ENCODE peak calls at places on chromosomes 5 and 9, in seven cellular contexts. One of them, this sample, is unnamed.

GRCh38 chr9:105459329-105459728 is 11.5 kb downstream of the FSD1L start:
- DNase-seq in psoas muscle: no peak
- DNase-seq in heart right ventricle: no peak
- DNase-seq in endodermal cell: no peak
- DNase-seq in astrocyte: no peak
- DNase-seq in bronchial epithelial cell: no peak
- DNase-seq in suprapubic skin: no peak
- DNase-seq in this sample: no peak

GRCh38 chr5:15790446-15791005 is 290.5 kb downstream of the FBXL7 start:
- DNase-seq in suprapubic skin: no peak
- DNase-seq in heart right ventricle: no peak
- DNase-seq in astrocyte: peak; percentile 40
- DNase-seq in endodermal cell: no peak
- DNase-seq in psoas muscle: no peak
- DNase-seq in bronchial epithelial cell: no peak
- DNase-seq in this sample: no peak

GRCh38 chr9:5560439-5560838 is 50.1 kb downstream of the PDCD1LG2 start:
- DNase-seq in heart right ventricle: no peak
- DNase-seq in bronchial epithelial cell: no peak
- DNase-seq in endodermal cell: no peak
- DNase-seq in suprapubic skin: no peak
- DNase-seq in astrocyte: no peak
- DNase-seq in psoas muscle: no peak
- DNase-seq in this sample: no peak

GRCh38 chr9:18349530-18349929 is 124.4 kb upstream of the ADAMTSL1 start:
- DNase-seq in endodermal cell: no peak
- DNase-seq in bronchial epithelial cell: no peak
- DNase-seq in psoas muscle: no peak
- DNase-seq in suprapubic skin: no peak
- DNase-seq in astrocyte: no peak
- DNase-seq in heart right ventricle: no peak
- DNase-seq in this sample: no peak

GRCh38 chr5:32531885-32532520 is 53.4 kb upstream of the SUB1 start:
- DNase-seq in suprapubic skin: no peak
- DNase-seq in astrocyte: peak; percentile 32
- DNase-seq in bronchial epithelial cell: peak; percentile 21
- DNase-seq in psoas muscle: no peak
- DNase-seq in heart right ventricle: no peak
- DNase-seq in endodermal cell: peak; percentile 84
- DNase-seq in this sample: peak; percentile 41

GRCh38 chr9:77440057-77440456 is 208.1 kb downstream of the GNA14 start:
- DNase-seq in endodermal cell: peak; percentile 87
- DNase-seq in bronchial epithelial cell: no peak
- DNase-seq in heart right ventricle: no peak
- DNase-seq in suprapubic skin: no peak
- DNase-seq in astrocyte: peak; percentile 51
- DNase-seq in psoas muscle: peak; percentile 18
- DNase-seq in this sample: no peak

GRCh38 chr9:132006657-132007370 is 72.9 kb downstream of the MED27 start:
- DNase-seq in psoas muscle: no peak
- DNase-seq in bronchial epithelial cell: peak; percentile 82
- DNase-seq in endodermal cell: peak; percentile 84
- DNase-seq in heart right ventricle: no peak
- DNase-seq in astrocyte: peak; percentile 57
- DNase-seq in suprapubic skin: no peak
- DNase-seq in this sample: peak; percentile 44

GRCh38 chr9:129436751-129437625 is 183.9 kb downstream of the C9orf50 start:
- DNase-seq in astrocyte: peak; percentile 60
- DNase-seq in psoas muscle: peak; percentile 67
- DNase-seq in suprapubic skin: no peak
- DNase-seq in heart right ventricle: peak; percentile 76
- DNase-seq in endodermal cell: peak; percentile 74
- DNase-seq in bronchial epithelial cell: no peak
- DNase-seq in this sample: no peak

GRCh38 chr9:71737455-71737854 is 30.9 kb downstream of the CEMIP2 start:
- DNase-seq in bronchial epithelial cell: peak; percentile 69
- DNase-seq in suprapubic skin: no peak
- DNase-seq in astrocyte: peak; percentile 36
- DNase-seq in psoas muscle: no peak
- DNase-seq in heart right ventricle: no peak
- DNase-seq in endodermal cell: no peak
- DNase-seq in this sample: no peak

GRCh38 chr5:82470185-82470584 is 192.0 kb upstream of the RPS23 start:
- DNase-seq in psoas muscle: no peak
- DNase-seq in bronchial epithelial cell: peak; percentile 10
- DNase-seq in endodermal cell: no peak
- DNase-seq in heart right ventricle: no peak
- DNase-seq in suprapubic skin: no peak
- DNase-seq in astrocyte: peak; percentile 7
- DNase-seq in this sample: no peak

GRCh38 chr5:151709109-151709735 is 22.5 kb upstream of the SPARC start:
- DNase-seq in bronchial epithelial cell: no peak
- DNase-seq in astrocyte: no peak
- DNase-seq in psoas muscle: no peak
- DNase-seq in endodermal cell: no peak
- DNase-seq in heart right ventricle: no peak
- DNase-seq in suprapubic skin: no peak
- DNase-seq in this sample: no peak

GRCh38 chr5:139374909-139375308 is 8.2 kb downstream of the SLC23A1 start:
- DNase-seq in suprapubic skin: no peak
- DNase-seq in psoas muscle: no peak
- DNase-seq in heart right ventricle: no peak
- DNase-seq in endodermal cell: peak; percentile 51
- DNase-seq in astrocyte: no peak
- DNase-seq in bronchial epithelial cell: no peak
- DNase-seq in this sample: no peak

GRCh38 chr9:95735701-95736100 is 139.8 kb upstream of the ERCC6L2 start:
- DNase-seq in suprapubic skin: no peak
- DNase-seq in psoas muscle: no peak
- DNase-seq in endodermal cell: no peak
- DNase-seq in bronchial epithelial cell: no peak
- DNase-seq in astrocyte: no peak
- DNase-seq in heart right ventricle: no peak
- DNase-seq in this sample: no peak

GRCh38 chr9:87592554-87593394 is 95.1 kb downstream of the DAPK1 start:
- DNase-seq in bronchial epithelial cell: peak; percentile 23
- DNase-seq in astrocyte: peak; percentile 69
- DNase-seq in psoas muscle: peak; percentile 61
- DNase-seq in heart right ventricle: peak; percentile 70
- DNase-seq in suprapubic skin: peak; percentile 62
- DNase-seq in endodermal cell: no peak
- DNase-seq in this sample: no peak

GRCh38 chr9:28073278-28073677 is 500.0 kb upstream of the C9orf72 start:
- DNase-seq in psoas muscle: no peak
- DNase-seq in heart right ventricle: no peak
- DNase-seq in suprapubic skin: no peak
- DNase-seq in astrocyte: peak; percentile 3
- DNase-seq in bronchial epithelial cell: peak; percentile 56
- DNase-seq in endodermal cell: peak; percentile 69
- DNase-seq in this sample: no peak

GRCh38 chr5:44774279-44774880 is 34.4 kb upstream of the MRPS30 start:
- DNase-seq in suprapubic skin: no peak
- DNase-seq in heart right ventricle: no peak
- DNase-seq in endodermal cell: no peak
- DNase-seq in bronchial epithelial cell: peak; percentile 50
- DNase-seq in astrocyte: peak; percentile 46
- DNase-seq in psoas muscle: no peak
- DNase-seq in this sample: no peak

GRCh38 chr5:27962201-27962600 is 923.8 kb upstream of the CDH9 start:
- DNase-seq in endodermal cell: no peak
- DNase-seq in bronchial epithelial cell: peak; percentile 59
- DNase-seq in psoas muscle: no peak
- DNase-seq in astrocyte: peak; percentile 14
- DNase-seq in heart right ventricle: no peak
- DNase-seq in suprapubic skin: no peak
- DNase-seq in this sample: no peak

GRCh38 chr5:8770431-8770830 is 775.4 kb downstream of the SEMA5A start:
- DNase-seq in bronchial epithelial cell: peak; percentile 40
- DNase-seq in endodermal cell: no peak
- DNase-seq in suprapubic skin: no peak
- DNase-seq in heart right ventricle: no peak
- DNase-seq in astrocyte: no peak
- DNase-seq in psoas muscle: no peak
- DNase-seq in this sample: no peak

GRCh38 chr5:138303365-138303764 is 28.2 kb downstream of the CDC25C start:
- DNase-seq in heart right ventricle: no peak
- DNase-seq in bronchial epithelial cell: peak; percentile 23
- DNase-seq in suprapubic skin: no peak
- DNase-seq in endodermal cell: no peak
- DNase-seq in psoas muscle: no peak
- DNase-seq in astrocyte: peak; percentile 31
- DNase-seq in this sample: no peak

GRCh38 chr9:14958989-14959388 is 48.8 kb upstream of the FREM1 start:
- DNase-seq in bronchial epithelial cell: no peak
- DNase-seq in suprapubic skin: no peak
- DNase-seq in astrocyte: no peak
- DNase-seq in heart right ventricle: no peak
- DNase-seq in endodermal cell: no peak
- DNase-seq in psoas muscle: no peak
- DNase-seq in this sample: no peak

GRCh38 chr9:12996971-12997370 is 222.2 kb downstream of the LURAP1L start:
- DNase-seq in astrocyte: peak; percentile 31
- DNase-seq in endodermal cell: no peak
- DNase-seq in psoas muscle: no peak
- DNase-seq in bronchial epithelial cell: no peak
- DNase-seq in heart right ventricle: no peak
- DNase-seq in suprapubic skin: no peak
- DNase-seq in this sample: no peak

GRCh38 chr9:132156256-132156655 is 5.6 kb upstream of the NTNG2 start:
- DNase-seq in endodermal cell: no peak
- DNase-seq in psoas muscle: no peak
- DNase-seq in suprapubic skin: no peak
- DNase-seq in bronchial epithelial cell: no peak
- DNase-seq in heart right ventricle: no peak
- DNase-seq in astrocyte: no peak
- DNase-seq in this sample: no peak

GRCh38 chr5:116672203-116672602 is 97.6 kb upstream of the SEMA6A start:
- DNase-seq in astrocyte: no peak
- DNase-seq in endodermal cell: no peak
- DNase-seq in psoas muscle: no peak
- DNase-seq in suprapubic skin: no peak
- DNase-seq in bronchial epithelial cell: no peak
- DNase-seq in heart right ventricle: no peak
- DNase-seq in this sample: no peak

GRCh38 chr9:23309800-23310199 is 516.2 kb downstream of the ELAVL2 start:
- DNase-seq in heart right ventricle: no peak
- DNase-seq in suprapubic skin: no peak
- DNase-seq in bronchial epithelial cell: no peak
- DNase-seq in psoas muscle: no peak
- DNase-seq in astrocyte: no peak
- DNase-seq in endodermal cell: no peak
- DNase-seq in this sample: no peak

GRCh38 chr9:137295313-137296213 is 6.5 kb downstream of the NRARP start:
- DNase-seq in bronchial epithelial cell: no peak
- DNase-seq in endodermal cell: peak; percentile 83
- DNase-seq in suprapubic skin: no peak
- DNase-seq in astrocyte: no peak
- DNase-seq in psoas muscle: no peak
- DNase-seq in heart right ventricle: peak; percentile 55
- DNase-seq in this sample: peak; percentile 65

GRCh38 chr5:72441861-72442540 is 65.2 kb downstream of the ZNF366 start:
- DNase-seq in psoas muscle: no peak
- DNase-seq in heart right ventricle: no peak
- DNase-seq in suprapubic skin: no peak
- DNase-seq in astrocyte: peak; percentile 95
- DNase-seq in endodermal cell: no peak
- DNase-seq in bronchial epithelial cell: peak; percentile 97
- DNase-seq in this sample: no peak
- TF ChIP-seq CTCF in psoas muscle: no peak
- TF ChIP-seq CTCF in heart right ventricle: no peak
- TF ChIP-seq CTCF in suprapubic skin: no peak
- TF ChIP-seq CTCF in astrocyte: no peak
- TF ChIP-seq CTCF in endodermal cell: no peak
- TF ChIP-seq CTCF in bronchial epithelial cell: no peak
- TF ChIP-seq CTCF in this sample: no peak

GRCh38 chr5:168039485-168040005 is 251.9 kb upstream of the WWC1 start:
- DNase-seq in psoas muscle: no peak
- DNase-seq in astrocyte: no peak
- DNase-seq in heart right ventricle: no peak
- DNase-seq in endodermal cell: no peak
- DNase-seq in suprapubic skin: no peak
- DNase-seq in bronchial epithelial cell: no peak
- DNase-seq in this sample: no peak
- H3K4me3 ChIP-seq in psoas muscle: no peak overlapping the region
- H3K4me3 ChIP-seq in astrocyte: no peak overlapping the region
- H3K4me3 ChIP-seq in heart right ventricle: no peak overlapping the region
- H3K4me3 ChIP-seq in endodermal cell: no peak overlapping the region
- H3K4me3 ChIP-seq in suprapubic skin: no peak overlapping the region
- H3K4me3 ChIP-seq in bronchial epithelial cell: no peak overlapping the region
- H3K4me3 ChIP-seq in this sample: no peak overlapping the region

GRCh38 chr5:1656271-1656975 is 132.7 kb upstream of the LPCAT1 start:
- DNase-seq in psoas muscle: no peak
- DNase-seq in bronchial epithelial cell: no peak
- DNase-seq in astrocyte: no peak
- DNase-seq in suprapubic skin: no peak
- DNase-seq in endodermal cell: peak; percentile 31
- DNase-seq in heart right ventricle: no peak
- DNase-seq in this sample: no peak
- H3K27me3 ChIP-seq in psoas muscle: no peaks in the 10 kb centered on the region
- H3K27me3 ChIP-seq in bronchial epithelial cell: peaks cover 12% of the 10 kb centered on the region
- H3K27me3 ChIP-seq in astrocyte: peaks cover 20% of the 10 kb centered on the region
- H3K27me3 ChIP-seq in suprapubic skin: peaks cover 66% of the 10 kb centered on the region
- H3K27me3 ChIP-seq in endodermal cell: peaks cover 27% of the 10 kb centered on the region
- H3K27me3 ChIP-seq in heart right ventricle: peaks cover 77% of the 10 kb centered on the region
- H3K27me3 ChIP-seq in this sample: no peaks in the 10 kb centered on the region

GRCh38 chr9:114085404-114085803 is 7.3 kb upstream of the AMBP start:
- DNase-seq in bronchial epithelial cell: no peak
- DNase-seq in endodermal cell: peak; percentile 38
- DNase-seq in suprapubic skin: no peak
- DNase-seq in psoas muscle: no peak
- DNase-seq in heart right ventricle: no peak
- DNase-seq in astrocyte: no peak
- DNase-seq in this sample: no peak
- TF ChIP-seq CTCF in bronchial epithelial cell: no peak
- TF ChIP-seq CTCF in endodermal cell: no peak
- TF ChIP-seq CTCF in suprapubic skin: no peak
- TF ChIP-seq CTCF in psoas muscle: no peak
- TF ChIP-seq CTCF in heart right ventricle: no peak
- TF ChIP-seq CTCF in astrocyte: no peak
- TF ChIP-seq CTCF in this sample: no peak

GRCh38 chr9:35618854-35619799 is 914 bp upstream of the CD72 start:
- DNase-seq in psoas muscle: no peak
- DNase-seq in astrocyte: no peak
- DNase-seq in endodermal cell: no peak
- DNase-seq in bronchial epithelial cell: no peak
- DNase-seq in heart right ventricle: no peak
- DNase-seq in suprapubic skin: peak; percentile 60
- DNase-seq in this sample: peak; percentile 74
- H3K4me3 ChIP-seq in psoas muscle: no peak overlapping the region
- H3K4me3 ChIP-seq in astrocyte: no peak overlapping the region
- H3K4me3 ChIP-seq in endodermal cell: no peak overlapping the region
- H3K4me3 ChIP-seq in bronchial epithelial cell: no peak overlapping the region
- H3K4me3 ChIP-seq in heart right ventricle: no peak overlapping the region
- H3K4me3 ChIP-seq in suprapubic skin: no peak overlapping the region
- H3K4me3 ChIP-seq in this sample: no peak overlapping the region

GRCh38 chr5:141403387-141403786 is 809 bp downstream of the PCDHGA9 start:
- DNase-seq in psoas muscle: no peak
- DNase-seq in bronchial epithelial cell: no peak
- DNase-seq in endodermal cell: peak; percentile 22
- DNase-seq in astrocyte: no peak
- DNase-seq in suprapubic skin: no peak
- DNase-seq in heart right ventricle: no peak
- DNase-seq in this sample: no peak
- H3K27me3 ChIP-seq in psoas muscle: no peaks in the 10 kb centered on the region
- H3K27me3 ChIP-seq in bronchial epithelial cell: no peaks in the 10 kb centered on the region
- H3K27me3 ChIP-seq in endodermal cell: no peaks in the 10 kb centered on the region
- H3K27me3 ChIP-seq in astrocyte: no peaks in the 10 kb centered on the region
- H3K27me3 ChIP-seq in suprapubic skin: peaks cover 5% of the 10 kb centered on the region
- H3K27me3 ChIP-seq in heart right ventricle: no peaks in the 10 kb centered on the region
- H3K27me3 ChIP-seq in this sample: no peaks in the 10 kb centered on the region